ENCODE peak calls at places on chromosomes 2 and 18, in six cellular contexts. Z is WERI-Rb-1, I is stomach, P is neuronal stem cell, F is RWPE2, H is thoracic aorta. O is an unnamed sample.
A peak's percentile ranks its signal among the peaks of the same experiment; 100 is the strongest.

GRCh38 chr2:240593026-240593702 is 6.6 kb downstream of the CAPN10 start:
- DNase-seq in Z (peak; percentile 1), I (no peak), H (no peak), F (peak; percentile 42), P (no peak), O (no peak)

GRCh38 chr2:215851091-215851490 is 162.3 kb downstream of the MREG start:
- DNase-seq in H (no peak), P (no peak), F (no peak), Z (no peak), I (no peak), O (no peak)

GRCh38 chr18:3742541-3742940 is 292.6 kb downstream of the TGIF1 start:
- DNase-seq in H (no peak), P (no peak), Z (no peak), F (no peak), I (no peak), O (no peak)

GRCh38 chr18:31203086-31203793 is 40.6 kb upstream of the DSC1 start:
- DNase-seq in F (no peak), Z (no peak), I (peak; percentile 39), P (no peak), H (no peak), O (no peak)

GRCh38 chr2:83561592-83561991 is 897.5 kb downstream of the SUCLG1 start:
- DNase-seq in P (no peak), Z (no peak), I (no peak), H (no peak), F (no peak), O (no peak)

GRCh38 chr2:68318686-68319396 is 908 bp downstream of the CNRIP1 start:
- DNase-seq in F (peak; percentile 49), P (peak; percentile 5), Z (peak; percentile 38), H (no peak), I (no peak), O (no peak)

GRCh38 chr2:111168528-111168929 is 47.8 kb downstream of the BCL2L11 start:
- DNase-seq in P (no peak), F (no peak), I (peak; percentile 67), Z (no peak), H (no peak), O (peak; percentile 87)

GRCh38 chr2:163401481-163401880 is 334.3 kb downstream of the FIGN start:
- DNase-seq in I (no peak), F (no peak), H (no peak), Z (no peak), P (no peak), O (no peak)

GRCh38 chr18:57366528-57367081 is 14.2 kb downstream of the ST8SIA3 start:
- DNase-seq in Z (no peak), F (no peak), H (no peak), P (no peak), I (no peak), O (no peak)

GRCh38 chr18:57376503-57376902 is 24.1 kb downstream of the ST8SIA3 start:
- DNase-seq in Z (no peak), I (no peak), H (no peak), F (no peak), P (no peak), O (no peak)

GRCh38 chr18:57373017-57373416 is 20.7 kb downstream of the ST8SIA3 start:
- DNase-seq in P (no peak), Z (no peak), F (no peak), I (no peak), H (no peak), O (no peak)

GRCh38 chr18:57372444-57372843 is 20.1 kb downstream of the ST8SIA3 start:
- DNase-seq in I (no peak), Z (no peak), P (no peak), H (no peak), F (no peak), O (no peak)
- H3K27me3 ChIP-seq in I (peaks cover 6% of the 10 kb centered on the region), Z (no peaks in the 10 kb centered on the region), P (no peaks in the 10 kb centered on the region), H (no peaks in the 10 kb centered on the region), F (no peaks in the 10 kb centered on the region), O (peaks cover 3% of the 10 kb centered on the region)

DNA sequence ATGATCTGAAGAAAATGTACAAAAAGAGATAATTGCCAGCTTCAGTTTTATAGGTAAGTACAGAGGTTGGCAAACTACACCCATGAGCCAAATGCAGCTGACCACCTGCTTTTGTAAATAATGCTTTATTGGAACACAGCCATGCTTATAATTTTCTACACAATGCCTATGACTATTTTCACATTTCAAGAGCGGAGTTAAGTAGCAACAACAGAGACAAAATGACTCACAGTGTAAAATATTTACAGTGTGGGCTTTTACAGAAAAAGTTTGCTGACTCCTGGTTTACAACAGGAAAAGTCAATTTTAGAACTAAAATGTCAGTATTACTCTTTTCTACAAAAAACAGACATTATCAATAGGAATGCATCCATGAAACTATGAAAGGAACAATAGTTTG is 26.0 kb downstream of the CWC22 start:
- DNase-seq in P (no peak), I (no peak), H (no peak), F (no peak), Z (no peak), O (no peak)
- H3K4me3 ChIP-seq in P (no peak overlapping the region), I (no peak overlapping the region), H (no peak overlapping the region), F (no peak overlapping the region), Z (no peak overlapping the region), O (no peak overlapping the region)

GRCh38 chr18:5305835-5306234 is 10.3 kb upstream of the ZBTB14 start:
- DNase-seq in I (no peak), F (no peak), H (no peak), Z (no peak), P (no peak), O (no peak)

GRCh38 chr18:5311273-5312009 is 15.9 kb upstream of the ZBTB14 start:
- DNase-seq in P (no peak), F (no peak), I (no peak), H (no peak), Z (no peak), O (no peak)

GRCh38 chr18:5304232-5304631 is 8.7 kb upstream of the ZBTB14 start:
- DNase-seq in I (no peak), H (no peak), Z (no peak), P (no peak), F (no peak), O (no peak)

GRCh38 chr18:5315838-5316237 is 20.3 kb upstream of the ZBTB14 start:
- DNase-seq in Z (no peak), P (no peak), H (no peak), F (no peak), I (no peak), O (no peak)

DNA sequence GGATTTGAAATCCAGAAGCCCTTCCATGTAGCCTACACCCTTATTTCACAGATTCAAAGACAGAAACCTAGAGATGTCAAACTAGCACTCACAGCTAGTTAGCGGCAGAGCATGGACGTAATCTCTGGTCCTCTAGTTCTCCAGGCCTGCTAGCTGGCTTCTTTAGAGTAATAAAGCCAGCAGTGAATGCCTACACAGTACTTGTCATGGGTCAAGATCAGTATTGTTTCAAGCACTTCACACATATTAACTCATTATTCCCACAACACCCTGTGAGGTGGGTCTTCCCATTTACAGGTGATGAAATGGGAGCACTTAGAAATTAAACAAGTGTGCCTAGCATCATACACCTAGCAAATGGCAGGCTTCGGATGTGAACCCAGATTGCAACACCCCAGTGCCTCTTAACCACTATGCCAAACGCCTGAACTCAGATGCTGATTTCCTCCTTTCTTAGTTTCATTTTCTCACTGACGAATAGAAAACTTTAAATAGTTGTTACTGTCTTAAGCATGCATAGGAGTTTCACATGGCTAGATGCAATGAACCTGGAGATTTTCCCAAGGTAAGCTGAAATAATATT is 14.5 kb upstream of the ZBTB14 start:
- DNase-seq in P (no peak), F (no peak), I (no peak), Z (no peak), H (no peak), O (peak; percentile 81)
- H3K27ac ChIP-seq in P (no peak overlapping the region), F (no peak overlapping the region), I (no peak overlapping the region), Z (no peak overlapping the region), H (no peak overlapping the region), O (peak overlapping the region; percentile 55)

GRCh38 chr18:75525331-75525730 is 97.8 kb upstream of the SMIM21 start:
- DNase-seq in F (no peak), H (no peak), I (no peak), Z (no peak), P (no peak), O (no peak)
- H3K27me3 ChIP-seq in F (no peaks in the 10 kb centered on the region), H (no peaks in the 10 kb centered on the region), I (no peaks in the 10 kb centered on the region), Z (no peaks in the 10 kb centered on the region), P (no peaks in the 10 kb centered on the region), O (no peaks in the 10 kb centered on the region)

GRCh38 chr2:72143441-72144356 is 4.0 kb downstream of the CYP26B1 start:
- DNase-seq in F (no peak), I (peak; percentile 20), Z (peak; percentile 14), P (no peak), H (no peak), O (no peak)
- H3K4me3 ChIP-seq in F (peak overlapping the region; percentile 62), I (peak overlapping the region; percentile 35), Z (peak overlapping the region; percentile 42), P (peak overlapping the region; percentile 72), H (peak overlapping the region; percentile 83), O (no peak overlapping the region)

DNA sequence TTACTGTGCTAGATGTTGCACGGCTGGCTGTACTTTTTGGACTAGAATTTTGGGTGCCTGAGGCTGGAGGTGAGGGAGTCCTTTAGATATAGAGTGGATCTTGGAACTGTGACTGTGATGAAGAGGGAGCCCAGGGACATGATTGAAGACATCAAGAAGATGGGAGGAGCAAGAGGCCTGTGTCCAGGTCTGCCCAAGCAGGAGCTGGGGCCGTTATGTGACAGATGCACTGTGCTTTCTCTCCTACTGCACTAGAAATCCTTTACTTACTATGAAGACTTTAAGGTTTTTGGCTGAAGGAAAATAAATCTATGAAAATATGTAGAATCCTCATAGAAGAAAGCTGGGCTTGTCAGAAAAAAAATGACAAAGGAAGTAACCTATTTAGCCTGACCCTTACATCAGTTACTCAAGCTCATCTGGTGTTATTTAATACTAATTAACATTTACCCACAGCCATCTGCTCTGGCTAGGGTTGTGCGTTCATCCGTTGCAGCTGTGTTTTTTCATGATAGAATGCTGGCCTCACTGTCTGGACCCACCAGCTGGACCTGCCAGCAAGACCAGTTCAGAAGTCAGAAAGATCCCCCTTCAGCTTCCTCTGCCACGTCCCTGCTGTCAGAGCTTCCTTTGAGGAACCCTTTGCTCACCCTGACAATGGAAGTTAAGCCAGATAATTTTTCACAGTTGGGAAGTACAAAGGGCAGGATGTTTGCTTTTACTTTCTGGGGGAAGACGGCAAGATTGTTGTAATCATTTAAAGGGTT is 16.7 kb downstream of the TSN start:
- DNase-seq in F (no peak), I (no peak), H (no peak), P (no peak), Z (peak; percentile 86), O (no peak)
- H3K27ac ChIP-seq in F (no peak overlapping the region), I (no peak overlapping the region), H (no peak overlapping the region), P (no peak overlapping the region), Z (peak overlapping the region; percentile 91), O (no peak overlapping the region)

DNA sequence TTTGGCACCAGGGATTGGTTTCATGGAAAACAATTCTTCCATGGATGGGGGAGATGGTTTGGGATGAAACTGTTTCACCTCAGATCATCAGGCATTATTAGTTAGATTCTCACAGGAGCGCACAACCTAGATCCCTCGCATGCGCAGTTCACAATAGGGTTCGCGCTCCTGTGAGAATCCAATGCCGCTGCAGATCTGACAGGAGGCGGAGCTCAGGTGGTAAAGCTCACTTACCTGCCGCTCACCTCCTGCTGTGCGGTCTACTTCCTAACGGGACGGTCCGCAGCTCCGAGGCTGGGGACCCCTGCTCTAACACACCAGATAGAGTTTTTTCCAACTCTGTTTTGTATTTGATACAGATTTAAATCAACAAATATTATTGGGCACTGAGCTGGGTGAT is 286.5 kb downstream of the MTX2 start:
- DNase-seq in I (no peak), H (no peak), Z (no peak), F (no peak), P (no peak), O (no peak)
- H3K27me3 ChIP-seq in I (peaks cover 60% of the 10 kb centered on the region), H (no peaks in the 10 kb centered on the region), Z (peaks cover 70% of the 10 kb centered on the region), F (no peaks in the 10 kb centered on the region), P (no peaks in the 10 kb centered on the region), O (peaks cover 9% of the 10 kb centered on the region)

O was measured in CD4-positive, CD25-positive, alpha-beta regulatory T cell.